ENCODE peak calls at places on chromosomes 5 and 9, in ten cellular contexts. Y is amniotic epithelial cell; U is Calu3; S is foreskin fibroblast; E is AG20443; P is stimulated activated naive CD8-positive, alpha-beta T cell treated with anti-CD3 and anti-CD28 coated beads, Interleukin-15, Interleukin-2, amounts not matched to agents 100 U/mL and 50 U/mL, for 24 hours; X is stimulated activated CD8-positive, alpha-beta memory T cell treated with anti-CD3 and anti-CD28 coated beads, Interleukin-12 subunit alpha, Interleukin-12 subunit beta, amount 100 ng/mL, for 1 hour; W is CD4-positive, alpha-beta T cell; K is OCI-LY7; R is psoas muscle. L is an unnamed sample.

GRCh38 chr5:155082401-155082800 is 68.8 kb downstream of the KIF4B start:
- DNase-seq in W (no peak), P (no peak), E (peak), U (no peak), K (no peak), S (peak), Y (peak), R (no peak), X (no peak), L (no peak)

GRCh38 chr5:111495159-111495558 is 17.2 kb downstream of the STARD4 start:
- DNase-seq in P (no peak), U (no peak), W (no peak), E (no peak), X (no peak), S (no peak), K (no peak), Y (no peak), R (no peak), L (no peak)

GRCh38 chr5:150931368-150931965 is 26.7 kb upstream of the ZNF300 start:
- DNase-seq in S (no peak), X (no peak), E (no peak), R (no peak), Y (no peak), P (no peak), U (no peak), K (no peak), W (no peak), L (no peak)

GRCh38 chr9:693460-694390 is 147.8 kb upstream of the DMRT1 start:
- DNase-seq in U (no peak), K (no peak), E (peak), R (peak), P (no peak), S (peak), X (no peak), W (no peak), Y (peak), L (no peak)

GRCh38 chr9:37775216-37775919 is 9.5 kb downstream of the EXOSC3 start:
- DNase-seq in E (no peak), W (no peak), R (no peak), S (peak), Y (no peak), X (no peak), K (no peak), U (no peak), P (no peak), L (no peak)

GRCh38 chr5:172276214-172276613 is 7.3 kb downstream of the UBTD2 start:
- DNase-seq in W (no peak), X (no peak), E (no peak), P (no peak), R (no peak), K (no peak), U (no peak), Y (peak), S (peak), L (no peak)

GRCh38 chr9:136093331-136093986 is 1.6 kb downstream of the NACC2 start:
- DNase-seq in U (no peak), R (peak), E (peak), S (peak), Y (no peak), K (no peak), W (no peak), P (no peak), X (no peak), L (no peak)

GRCh38 chr9:6564868-6565267 is 80.7 kb downstream of the GLDC start:
- DNase-seq in K (no peak), W (no peak), P (no peak), E (peak), R (no peak), S (peak), X (no peak), Y (no peak), U (no peak), L (no peak)

GRCh38 chr5:127297348-127298035 is 6.9 kb downstream of the MEGF10 start:
- DNase-seq in W (no peak), Y (no peak), E (no peak), X (no peak), P (no peak), S (no peak), K (no peak), U (no peak), R (no peak), L (no peak)

GRCh38 chr5:172881691-172882370 is 47.8 kb downstream of the ERGIC1 start:
- DNase-seq in R (no peak), K (no peak), S (peak), P (peak), X (peak), U (peak), E (peak), Y (peak), W (no peak), L (no peak)

GRCh38 chr9:111828193-111828592 is 33.5 kb upstream of the SHOC1 start:
- DNase-seq in W (no peak), K (peak), P (no peak), U (no peak), X (no peak), E (peak), S (peak), Y (no peak), R (no peak), L (no peak)